ENCODE peak calls at places on chromosome 1, in five cellular contexts. B is GM12892; F is activated CD4-positive, CD25-positive, alpha-beta regulatory T cell; N is transverse colon; O is suprapubic skin. W is an unnamed sample.

GRCh38 chr1:36503159-36503558 is 20.4 kb upstream of the CSF3R start:
- DNase-seq in B (no peak), F (no peak), N (no peak), O (no peak), W (no peak)

GRCh38 chr1:112369389-112370285 is 26.4 kb upstream of the CTTNBP2NL start:
- DNase-seq in B (peak), F (peak), N (peak), O (peak), W (peak)

GRCh38 chr1:93907718-93908117 is 1.5 kb downstream of the GCLM start:
- DNase-seq in B (no peak), F (no peak), N (no peak), O (no peak), W (no peak)

GRCh38 chr1:193311226-193311948 is 125.0 kb upstream of the B3GALT2 start:
- DNase-seq in B (no peak), F (no peak), N (no peak), O (no peak), W (no peak)

GRCh38 chr1:206678490-206678889 is 6.2 kb upstream of the MAPKAPK2 start:
- DNase-seq in B (no peak), F (no peak), N (no peak), O (no peak), W (no peak)

GRCh38 chr1:31257213-31257612 is 17.5 kb upstream of the NKAIN1 start:
- DNase-seq in B (no peak), F (no peak), N (no peak), O (no peak), W (no peak)

GRCh38 chr1:181135462-181135781 is 46.9 kb downstream of the IER5 start:
- DNase-seq in B (no peak), F (no peak), N (no peak), O (no peak), W (no peak)

GRCh38 chr1:112954059-112954458 is 1.9 kb downstream of the SLC16A1 start:
- DNase-seq in B (no peak), F (no peak), N (no peak), O (no peak), W (no peak)

GRCh38 chr1:88608139-88608943 is 75.7 kb upstream of the PKN2 start:
- DNase-seq in B (no peak), F (no peak), N (no peak), O (no peak), W (no peak)

GRCh38 chr1:173417563-173417962 is 59.6 kb upstream of the PRDX6 start:
- DNase-seq in B (no peak), F (no peak), N (no peak), O (no peak), W (no peak)

GRCh38 chr1:2591581-2592261 is 5.1 kb downstream of the PRXL2B start:
- DNase-seq in B (no peak), F (no peak), N (no peak), O (peak), W (no peak)

GRCh38 chr1:112735752-112736151 is 20.6 kb upstream of the PPM1J start:
- DNase-seq in B (no peak), F (no peak), N (no peak), O (no peak), W (no peak)

GRCh38 chr1:10031461-10031860 is 1.3 kb upstream of the UBE4B start:
- DNase-seq in B (no peak), F (no peak), N (no peak), O (no peak), W (no peak)

GRCh38 chr1:90707363-90707710 is 9.8 kb downstream of the BARHL2 start:
- DNase-seq in B (no peak), F (no peak), N (peak), O (no peak), W (no peak)

GRCh38 chr1:23224721-23225648 is 7.7 kb upstream of the HTR1D start:
- DNase-seq in B (no peak), F (no peak), N (peak), O (no peak), W (no peak)

GRCh38 chr1:12369258-12369657 is 139.4 kb downstream of the VPS13D start:
- DNase-seq in B (no peak), F (no peak), N (no peak), O (no peak), W (no peak)

GRCh38 chr1:230976825-230977747 is 1.6 kb downstream of the TTC13 start:
- DNase-seq in B (no peak), F (no peak), N (no peak), O (no peak), W (no peak)

GRCh38 chr1:23191199-23191598 is 22.5 kb upstream of the LUZP1 start:
- DNase-seq in B (no peak), F (no peak), N (no peak), O (no peak), W (no peak)

GRCh38 chr1:27656157-27656893 is 15.7 kb downstream of the IFI6 start:
- DNase-seq in B (no peak), F (no peak), N (peak), O (peak), W (no peak)

W was measured in stimulated activated CD8-positive, alpha-beta memory T cell treated with anti-CD3 and anti-CD28 coated beads, Interleukin-15, amount 100 ng/mL, for 1 hour.